ENCODE peak calls at places on chromosomes 11 and 22, in five cellular contexts. P is sigmoid colon, G is HS-5, Z is EH, M is fibroblast of the conjunctiva. A is an unnamed sample.

GRCh38 chr22:36977401-36977861 is 41.8 kb downstream of the TST start:
- DNase-seq in P (peak), G (peak), Z (peak), M (no peak), A (no peak)

GRCh38 chr11:17244046-17244445 is 32.5 kb upstream of the NUCB2 start:
- DNase-seq in Z (no peak), G (no peak), M (no peak), P (no peak), A (no peak)

GRCh38 chr11:122100222-122101080 is 15.6 kb downstream of the BLID start:
- DNase-seq in M (peak), G (no peak), P (peak), Z (peak), A (no peak)

GRCh38 chr11:134945993-134946392 is 534.0 kb upstream of the B3GAT1 start:
- DNase-seq in M (no peak), Z (no peak), P (no peak), G (no peak), A (no peak)

GRCh38 chr11:14089690-14090462 is 127.4 kb downstream of the SPON1 start:
- DNase-seq in Z (no peak), G (no peak), P (no peak), M (no peak), A (no peak)

GRCh38 chr11:37504925-37505324 is 906.9 kb upstream of the RAG2 start:
- DNase-seq in M (no peak), Z (peak), G (peak), P (no peak), A (peak)

GRCh38 chr11:102415252-102415916 is 37.2 kb downstream of the TMEM123 start:
- DNase-seq in G (no peak), P (no peak), Z (no peak), M (no peak), A (no peak)

GRCh38 chr11:79481795-79482194 is 41.0 kb upstream of the TENM4 start:
- DNase-seq in Z (no peak), G (no peak), P (no peak), M (no peak), A (no peak)

GRCh38 chr22:37569009-37569920 is 9.0 kb downstream of the CDC42EP1 start:
- DNase-seq in G (no peak), Z (no peak), M (no peak), P (no peak), A (no peak)

GRCh38 chr11:504053-504993 is 2.7 kb downstream of the RNH1 start:
- DNase-seq in P (no peak), Z (peak), G (peak), M (peak), A (no peak)

GRCh38 chr22:30742291-30743256 is 47.9 kb downstream of the OSBP2 start:
- DNase-seq in M (no peak), Z (peak), G (no peak), P (no peak), A (no peak)

GRCh38 chr11:57205046-57205671 is 23.4 kb downstream of the LRRC55 start:
- DNase-seq in M (peak), P (no peak), Z (peak), G (no peak), A (no peak)

A was measured in RWPE2.